ENCODE peak calls at places on chromosome 16, in eight cellular contexts. R is heart left ventricle, Q is testis, K is hepatocyte, G is endodermal cell, A is neural progenitor cell, X is fibroblast of lung, D is upper lobe of right lung. C is an unnamed sample. For H3K27me3, the result is how much of the 10 kb centered on the place peaks cover.

GRCh38 chr16:29702307-29702706 is 23.3 kb downstream of the QPRT start:
- DNase-seq in R (no peak), K (no peak), D (no peak), A (no peak), Q (no peak), G (no peak), X (no peak), C (no peak)

GRCh38 chr16:20904507-20905079 is 4.0 kb downstream of the LYRM1 start:
- DNase-seq in R (no peak), A (no peak), X (peak), Q (no peak), D (no peak), G (no peak), K (no peak), C (peak)

GRCh38 chr16:80710918-80711317 is 93.5 kb downstream of the CDYL2 start:
- DNase-seq in K (no peak), A (no peak), Q (no peak), R (no peak), X (no peak), G (no peak), D (no peak), C (no peak)

GRCh38 chr16:86350289-86350688 is 160.0 kb upstream of the FOXF1 start:
- DNase-seq in G (no peak), R (no peak), X (peak), K (no peak), Q (no peak), D (no peak), A (no peak), C (no peak)

GRCh38 chr16:82638095-82638798 is 11.5 kb downstream of the CDH13 start:
- DNase-seq in G (no peak), X (peak), A (no peak), Q (no peak), R (no peak), D (no peak), K (no peak), C (no peak)

GRCh38 chr16:405548-406506 is 4.1 kb downstream of the DECR2 start:
- DNase-seq in X (no peak), R (no peak), Q (no peak), D (no peak), A (no peak), K (peak), G (no peak), C (no peak)

GRCh38 chr16:60792437-60792836 is 1243.8 kb downstream of the CDH8 start:
- DNase-seq in R (no peak), K (no peak), A (no peak), D (no peak), Q (no peak), G (no peak), X (no peak), C (no peak)

GRCh38 chr16:2855536-2855935 is 2.4 kb downstream of the PRSS22 start:
- DNase-seq in X (no peak), D (no peak), Q (no peak), G (no peak), R (no peak), K (no peak), A (no peak), C (no peak)

GRCh38 chr16:27367463-27368357 is 34.3 kb upstream of the IL21R start:
- DNase-seq in K (peak), X (peak), Q (peak), D (peak), G (peak), A (peak), R (peak), C (peak)

GRCh38 chr16:9647981-9648701 is 534.1 kb downstream of the GRIN2A start:
- DNase-seq in K (peak), D (no peak), R (no peak), G (no peak), A (peak), Q (peak), X (no peak), C (no peak)

GRCh38 chr16:23948949-23949392 is 113.2 kb downstream of the PRKCB start:
- DNase-seq in A (no peak), X (no peak), G (no peak), D (no peak), K (no peak), R (no peak), Q (no peak), C (peak)

GRCh38 chr16:8848939-8849391 is 19.8 kb downstream of the CARHSP1 start:
- DNase-seq in G (no peak), Q (no peak), X (peak), K (no peak), A (no peak), R (no peak), D (no peak), C (no peak)

GRCh38 chr16:1580256-1580655 is 31.6 kb downstream of the IFT140 start:
- DNase-seq in Q (no peak), A (no peak), K (no peak), R (no peak), X (no peak), D (no peak), G (no peak), C (no peak)

GRCh38 chr16:16144416-16144815 is 78.9 kb downstream of the ABCC6 start:
- DNase-seq in Q (no peak), K (no peak), X (no peak), G (no peak), A (no peak), R (no peak), D (no peak), C (no peak)

GRCh38 chr16:89722392-89723278 is 1.3 kb downstream of the ZNF276 start:
- DNase-seq in Q (peak), A (peak), K (peak), R (peak), D (peak), X (peak), G (peak), C (peak)

GRCh38 chr16:48609453-48610023 is 442 bp downstream of the N4BP1 start:
- DNase-seq in G (no peak), Q (peak), A (peak), D (peak), K (peak), R (peak), X (peak), C (peak)

GRCh38 chr16:89201467-89202377 is 1.4 kb upstream of the SLC22A31 start:
- DNase-seq in A (peak), K (peak), G (peak), D (peak), Q (peak), X (peak), R (peak), C (peak)

GRCh38 chr16:11088432-11088794 is 144.0 kb downstream of the CLEC16A start:
- DNase-seq in X (no peak), K (no peak), Q (no peak), G (no peak), R (no peak), A (no peak), D (no peak), C (no peak)

GRCh38 chr16:31211960-31212359 is 2.0 kb upstream of the TRIM72 start:
- DNase-seq in R (no peak), A (no peak), K (no peak), G (no peak), Q (no peak), D (no peak), X (no peak), C (no peak)

GRCh38 chr16:23838485-23839142 is 2.8 kb downstream of the PRKCB start:
- DNase-seq in A (no peak), D (no peak), K (no peak), G (no peak), Q (no peak), R (no peak), X (no peak), C (no peak)

GRCh38 chr16:1296688-1297412 is 12.6 kb upstream of the UBE2I start:
- DNase-seq in D (no peak), G (peak), X (no peak), A (no peak), R (no peak), Q (no peak), K (peak), C (no peak)

GRCh38 chr16:75025766-75026165 is 26.9 kb downstream of the ZNRF1 start:
- DNase-seq in A (no peak), K (no peak), X (peak), D (no peak), G (no peak), Q (no peak), R (no peak), C (no peak)

GRCh38 chr16:59552164-59552563 is 818.0 kb upstream of the GOT2 start:
- DNase-seq in K (no peak), X (no peak), G (no peak), A (no peak), Q (no peak), R (no peak), D (no peak), C (no peak)

GRCh38 chr16:11470676-11471415 is 115.9 kb downstream of the LITAF start:
- DNase-seq in R (no peak), Q (no peak), X (no peak), A (no peak), G (no peak), D (peak), K (no peak), C (no peak)

GRCh38 chr16:1825864-1826690 is 548 bp downstream of the HAGH start:
- DNase-seq in X (no peak), G (peak), K (peak), A (peak), Q (no peak), R (peak), D (peak), C (no peak)

GRCh38 chr16:88869673-88869980 is 3.2 kb upstream of the PABPN1L start:
- DNase-seq in G (no peak), K (no peak), A (no peak), R (peak), Q (no peak), X (peak), D (no peak), C (no peak)

GRCh38 chr16:58021661-58022551 is 3.6 kb upstream of the MMP15 start:
- DNase-seq in A (no peak), G (no peak), D (peak), Q (no peak), K (no peak), X (peak), R (peak), C (no peak)

GRCh38 chr16:66295191-66295590 is 71.3 kb upstream of the CDH5 start:
- DNase-seq in G (peak), D (no peak), K (no peak), R (no peak), A (no peak), Q (no peak), X (no peak), C (no peak)

GRCh38 chr16:71467810-71468209 is 5.8 kb upstream of the ZNF23 start:
- DNase-seq in G (peak), D (no peak), Q (peak), X (peak), R (no peak), A (peak), K (peak), C (peak)

GRCh38 chr16:54242199-54242598 is 44.4 kb downstream of the IRX3 start:
- DNase-seq in R (no peak), K (no peak), D (no peak), A (peak), X (no peak), G (peak), Q (peak), C (no peak)

GRCh38 chr16:75697571-75697970 is 3.7 kb downstream of the DUXB start:
- DNase-seq in R (no peak), A (no peak), X (no peak), D (no peak), G (no peak), Q (no peak), K (no peak), C (no peak)

GRCh38 chr16:30977502-30977901 is 7.5 kb upstream of the HSD3B7 start:
- DNase-seq in X (no peak), D (no peak), G (peak), R (no peak), A (peak), Q (no peak), K (no peak), C (no peak)

GRCh38 chr16:85573696-85574641 is 39.2 kb upstream of the GSE1 start:
- DNase-seq in G (peak), X (peak), K (peak), Q (peak), R (peak), A (no peak), D (no peak), C (no peak)

GRCh38 chr16:82782715-82783251 is 156.0 kb downstream of the CDH13 start:
- DNase-seq in G (peak), K (peak), R (peak), A (peak), D (no peak), Q (no peak), X (no peak), C (no peak)

GRCh38 chr16:19879241-19879792 is 5.3 kb downstream of the GPRC5B start:
- DNase-seq in X (no peak), R (peak), D (no peak), A (peak), Q (no peak), G (peak), K (peak), C (no peak)

GRCh38 chr16:50102046-50102756 is 36.4 kb downstream of the HEATR3 start:
- DNase-seq in R (no peak), D (no peak), G (no peak), K (no peak), A (no peak), X (peak), Q (no peak), C (no peak)

GRCh38 chr16:54437921-54438320 is 151.3 kb upstream of the IRX3 start:
- DNase-seq in R (no peak), X (no peak), Q (peak), K (no peak), G (no peak), D (no peak), A (no peak), C (no peak)

GRCh38 chr16:87608400-87608985 is 6.2 kb downstream of the JPH3 start:
- DNase-seq in Q (peak), G (peak), R (peak), K (peak), X (peak), D (peak), A (peak), C (peak)

GRCh38 chr16:84427553-84427952 is 59.2 kb downstream of the ATP2C2 start:
- DNase-seq in R (no peak), G (no peak), A (no peak), K (no peak), X (no peak), Q (no peak), D (no peak), C (no peak)

GRCh38 chr16:84423416-84423837 is 55.1 kb downstream of the ATP2C2 start:
- DNase-seq in Q (no peak), K (no peak), R (no peak), X (peak), A (no peak), D (peak), G (peak), C (no peak)

GRCh38 chr16:84426804-84427203 is 58.5 kb downstream of the ATP2C2 start:
- DNase-seq in G (no peak), X (no peak), A (no peak), R (no peak), Q (no peak), D (no peak), K (no peak), C (no peak)

GRCh38 chr16:84421938-84422220 is 53.5 kb downstream of the ATP2C2 start:
- DNase-seq in D (no peak), X (no peak), G (no peak), Q (no peak), K (no peak), A (no peak), R (no peak), C (no peak)

DNA sequence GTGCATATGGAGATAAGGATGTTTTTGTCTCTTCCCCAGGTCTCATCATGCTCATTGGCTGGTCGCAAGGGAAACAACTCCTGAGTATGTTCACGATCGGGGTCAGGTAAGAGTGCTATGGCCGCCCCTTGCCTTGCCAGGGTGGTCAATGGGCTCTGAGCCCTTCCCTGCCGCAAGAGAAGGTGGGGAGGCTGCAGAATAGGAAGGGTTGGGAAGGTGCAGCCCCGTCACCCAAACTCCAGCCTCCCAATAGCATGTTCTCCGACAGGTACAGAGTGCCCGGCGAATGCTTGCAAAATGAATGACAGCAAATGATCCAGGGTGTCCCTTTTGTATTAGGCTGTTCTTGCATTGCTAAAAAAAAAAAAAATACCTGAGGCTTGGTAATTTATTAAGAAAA is 57.4 kb downstream of the ATP2C2 start:
- DNase-seq in D (no peak), Q (no peak), R (no peak), K (no peak), X (no peak), A (no peak), G (no peak), C (no peak)
- H3K27me3 ChIP-seq in D (under half), Q (under half), R (under half), K (under half), X (under half), A (under half), G (under half), C (under half)

GRCh38 chr16:12545792-12546342 is 257.8 kb downstream of the CPPED1 start:
- DNase-seq in Q (no peak), G (no peak), R (no peak), X (no peak), K (no peak), A (no peak), D (no peak), C (no peak)
- H3K4me3 ChIP-seq in Q (no peak), G (no peak), R (no peak), X (no peak), K (no peak), A (no peak), D (no peak), C (no peak)

GRCh38 chr16:4886151-4886550 is 38.9 kb downstream of the UBN1 start:
- DNase-seq in D (no peak), G (no peak), K (no peak), R (no peak), Q (no peak), X (no peak), A (no peak), C (no peak)

GRCh38 chr16:4882633-4883285 is 35.5 kb downstream of the UBN1 start:
- DNase-seq in A (no peak), X (peak), R (peak), K (peak), D (no peak), Q (peak), G (no peak), C (no peak)

GRCh38 chr16:4883501-4883900 is 36.2 kb downstream of the UBN1 start:
- DNase-seq in D (no peak), K (no peak), R (no peak), G (no peak), X (no peak), A (no peak), Q (no peak), C (no peak)

GRCh38 chr16:4884972-4885874 is 37.9 kb downstream of the UBN1 start:
- DNase-seq in X (no peak), Q (no peak), G (no peak), R (no peak), D (no peak), A (no peak), K (no peak), C (no peak)

GRCh38 chr16:4884209-4884608 is 36.9 kb downstream of the UBN1 start:
- DNase-seq in X (no peak), R (no peak), Q (no peak), A (no peak), K (no peak), G (no peak), D (no peak), C (no peak)
- H3K27me3 ChIP-seq in X (under half), R (under half), Q (under half), A (under half), K (under half), G (under half), D (under half), C (under half)

GRCh38 chr16:70252355-70252988 is 732 bp upstream of the EXOSC6 start:
- DNase-seq in R (no peak), D (no peak), Q (peak), G (peak), K (no peak), A (peak), X (peak), C (no peak)
- H3K4me3 ChIP-seq in R (no peak), D (peak), Q (peak), G (no peak), K (no peak), A (no peak), X (no peak), C (no peak)

GRCh38 chr16:51155901-51156810 is 5.1 kb upstream of the SALL1 start:
- DNase-seq in R (no peak), Q (no peak), X (peak), A (peak), G (peak), D (no peak), K (peak), C (no peak)
- H3K27me3 ChIP-seq in R (half or more), Q (under half), X (under half), A (under half), G (under half), D (half or more), K (half or more), C (under half)

GRCh38 chr16:68235882-68236803 is at the start of gene ESRP2:
- DNase-seq in Q (no peak), A (peak), G (peak), K (peak), R (no peak), X (no peak), D (peak), C (peak)
- H3K4me3 ChIP-seq in Q (peak), A (peak), G (peak), K (peak), R (peak), X (peak), D (peak), C (peak)